ENCODE peak calls at places on chromosome 1, in nine cellular contexts. W is fibroblast of lung, R is GM12878, C is neural progenitor cell, O is IMR-90, H is PC-3, I is mammary epithelial cell, T is K562, K is GM23338. U is an unnamed sample. For H3K27me3, the result is how much of the 10 kb centered on the place peaks cover.

GRCh38 chr1:1440941-1441888 is 5.7 kb downstream of the VWA1 start:
- DNase-seq in W (no peak), R (no peak), C (peak), O (no peak), H (peak), I (no peak), T (peak), K (peak), U (peak)

GRCh38 chr1:218069180-218069579 is 215.9 kb upstream of the RRP15 start:
- DNase-seq in W (no peak), R (no peak), C (no peak), O (no peak), H (peak), I (no peak), T (no peak), K (no peak), U (no peak)

GRCh38 chr1:11648732-11649158 is 5.5 kb downstream of the FBXO2 start:
- DNase-seq in W (no peak), R (no peak), C (peak), O (no peak), H (peak), I (no peak), T (peak), K (peak), U (peak)

GRCh38 chr1:68495968-68496679 is 758 bp downstream of the DEPDC1 start:
- DNase-seq in W (peak), R (no peak), C (peak), O (no peak), H (peak), I (peak), T (peak), K (no peak), U (peak)

GRCh38 chr1:108692724-108693655 is 880 bp downstream of the PRPF38B start:
- DNase-seq in W (peak), R (peak), C (peak), O (peak), H (peak), I (peak), T (peak), K (peak), U (peak)

GRCh38 chr1:19448491-19449439 is 36.6 kb downstream of the CAPZB start:
- DNase-seq in W (peak), R (no peak), C (no peak), O (peak), H (peak), I (peak), T (no peak), K (no peak), U (peak)

GRCh38 chr1:227728892-227729143 is 6.3 kb downstream of the JMJD4 start:
- DNase-seq in W (no peak), R (no peak), C (no peak), O (no peak), H (no peak), I (no peak), T (peak), K (no peak), U (peak)

GRCh38 chr1:151047591-151047924 is at the start of gene C1orf56:
- DNase-seq in W (peak), R (no peak), C (peak), O (peak), H (peak), I (no peak), T (peak), K (peak), U (peak)

GRCh38 chr1:230292739-230293720 is 133.1 kb downstream of the PGBD5 start:
- DNase-seq in W (no peak), R (no peak), C (peak), O (no peak), H (no peak), I (peak), T (no peak), K (no peak), U (no peak)

GRCh38 chr1:37471345-37472231 is 2.8 kb upstream of the ZC3H12A start:
- DNase-seq in W (peak), R (no peak), C (peak), O (peak), H (peak), I (peak), T (no peak), K (peak), U (peak)

GRCh38 chr1:37472994-37473393 is 1.4 kb upstream of the ZC3H12A start:
- DNase-seq in W (no peak), R (no peak), C (no peak), O (no peak), H (peak), I (no peak), T (no peak), K (no peak), U (no peak)

GRCh38 chr1:37474051-37474696 is at the start of gene ZC3H12A:
- DNase-seq in W (peak), R (peak), C (peak), O (peak), H (peak), I (peak), T (peak), K (peak), U (peak)

GRCh38 chr1:37473431-37474050 is 839 bp upstream of the ZC3H12A start:
- DNase-seq in W (no peak), R (no peak), C (no peak), O (no peak), H (peak), I (no peak), T (peak), K (no peak), U (peak)

GRCh38 chr1:37472281-37472680 is 2.1 kb upstream of the ZC3H12A start:
- DNase-seq in W (no peak), R (no peak), C (no peak), O (no peak), H (no peak), I (no peak), T (no peak), K (no peak), U (no peak)
- H3K27ac ChIP-seq in W (peak), R (no peak), C (no peak), O (peak), H (peak), I (peak), T (no peak), K (no peak), U (peak)

GRCh38 chr1:153663211-153663610 is 4.7 kb downstream of the SNAPIN start:
- DNase-seq in W (peak), R (no peak), C (no peak), O (peak), H (no peak), I (peak), T (no peak), K (no peak), U (peak)

GRCh38 chr1:153662269-153662668 is 3.8 kb downstream of the SNAPIN start:
- DNase-seq in W (no peak), R (no peak), C (no peak), O (no peak), H (no peak), I (no peak), T (no peak), K (no peak), U (no peak)

GRCh38 chr1:153659656-153660055 is 1.2 kb downstream of the SNAPIN start:
- DNase-seq in W (no peak), R (no peak), C (no peak), O (no peak), H (no peak), I (no peak), T (no peak), K (no peak), U (no peak)

GRCh38 chr1:153659175-153659534 is 652 bp downstream of the SNAPIN start:
- DNase-seq in W (no peak), R (no peak), C (peak), O (no peak), H (no peak), I (no peak), T (no peak), K (no peak), U (peak)

GRCh38 chr1:153661111-153661708 is 2.7 kb downstream of the SNAPIN start:
- DNase-seq in W (no peak), R (no peak), C (peak), O (no peak), H (no peak), I (no peak), T (no peak), K (peak), U (no peak)
- H2AFZ ChIP-seq in W (no peak), R (no peak), C (no peak), O (no peak), H (no peak), I (no peak), T (no peak), K (no peak), U (no peak)

GRCh38 chr1:155082301-155082940 is 3.8 kb downstream of the EFNA3 start:
- DNase-seq in W (no peak), R (no peak), C (peak), O (no peak), H (no peak), I (no peak), T (no peak), K (no peak), U (peak)

GRCh38 chr1:155079487-155080249 is 1.0 kb downstream of the EFNA3 start:
- DNase-seq in W (no peak), R (no peak), C (peak), O (no peak), H (no peak), I (no peak), T (no peak), K (no peak), U (no peak)

GRCh38 chr1:155081472-155082300 is 3.0 kb downstream of the EFNA3 start:
- DNase-seq in W (no peak), R (no peak), C (peak), O (no peak), H (peak), I (no peak), T (no peak), K (no peak), U (peak)

GRCh38 chr1:155079210-155079486 is 511 bp downstream of the EFNA3 start:
- DNase-seq in W (no peak), R (no peak), C (no peak), O (no peak), H (no peak), I (no peak), T (no peak), K (no peak), U (no peak)

GRCh38 chr1:155080250-155081228 is 1.9 kb downstream of the EFNA3 start:
- DNase-seq in W (no peak), R (no peak), C (peak), O (no peak), H (peak), I (no peak), T (peak), K (peak), U (peak)
- H3K27me3 ChIP-seq in W (half or more), R (under half), C (half or more), O (half or more), H (under half), I (under half), T (under half), K (half or more), U (under half)

GRCh38 chr1:97999320-97999719 is 78.5 kb upstream of the DPYD start:
- DNase-seq in W (peak), R (no peak), C (no peak), O (peak), H (no peak), I (peak), T (no peak), K (no peak), U (peak)
- H3K27ac ChIP-seq in W (peak), R (no peak), C (no peak), O (no peak), H (no peak), I (no peak), T (no peak), K (no peak), U (peak)

DNA sequence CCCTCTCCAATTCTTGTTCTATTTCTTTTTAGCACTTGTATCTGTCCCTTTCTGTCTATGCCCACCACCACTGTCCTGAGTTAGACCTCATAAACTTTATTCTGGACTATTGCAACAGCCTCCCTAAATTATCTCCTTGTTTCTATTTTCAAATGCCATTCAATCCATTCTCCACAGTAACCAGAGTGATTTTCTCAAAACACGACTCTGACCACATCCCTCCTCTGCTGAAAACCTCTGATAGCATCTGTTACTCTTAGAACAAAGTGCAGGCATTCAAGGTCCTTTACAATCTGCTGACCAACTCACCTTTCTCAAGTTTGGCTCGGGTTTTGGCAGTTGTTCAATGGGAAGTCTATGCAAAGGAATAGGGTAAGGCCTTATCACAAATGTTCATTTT is 22.8 kb upstream of the GPX7 start:
- DNase-seq in W (no peak), R (no peak), C (no peak), O (peak), H (no peak), I (peak), T (no peak), K (no peak), U (no peak)
- H2AFZ ChIP-seq in W (no peak), R (no peak), C (no peak), O (no peak), H (no peak), I (no peak), T (no peak), K (no peak), U (no peak)

GRCh38 chr1:17916702-17917101 is 161.6 kb downstream of the ACTL8 start:
- DNase-seq in W (no peak), R (no peak), C (no peak), O (no peak), H (no peak), I (no peak), T (no peak), K (no peak), U (no peak)

GRCh38 chr1:17923684-17924083 is 168.6 kb downstream of the ACTL8 start:
- DNase-seq in W (no peak), R (no peak), C (no peak), O (no peak), H (no peak), I (no peak), T (no peak), K (no peak), U (no peak)

GRCh38 chr1:17920881-17921635 is 165.9 kb downstream of the ACTL8 start:
- DNase-seq in W (no peak), R (no peak), C (no peak), O (no peak), H (no peak), I (no peak), T (no peak), K (no peak), U (no peak)

GRCh38 chr1:17922833-17923232 is 167.7 kb downstream of the ACTL8 start:
- DNase-seq in W (peak), R (no peak), C (peak), O (peak), H (peak), I (peak), T (peak), K (peak), U (peak)

GRCh38 chr1:17919525-17920439 is 164.6 kb downstream of the ACTL8 start:
- DNase-seq in W (peak), R (no peak), C (peak), O (peak), H (peak), I (peak), T (peak), K (peak), U (peak)
- H3K27me3 ChIP-seq in W (under half), R (under half), C (under half), O (under half), H (under half), I (under half), T (under half), K (under half), U (under half)